ENCODE peak calls at places on chromosomes 4 and X, in eight cellular contexts. E, H, T, X, Q, O, R and C are unnamed samples. For H3K27me3, the result is how much of the 10 kb centered on the place peaks cover.

GRCh38 chrX:150869450-150869849 is 29.0 kb downstream of the CD99L2 start:
- DNase-seq in O (no peak), H (peak), R (no peak), T (no peak), X (no peak), Q (no peak), E (peak), C (no peak)

GRCh38 chr4:112058433-112058832 is 86.8 kb upstream of the FAM241A start:
- DNase-seq in H (no peak), T (no peak), R (no peak), X (peak), O (no peak), Q (no peak), E (no peak), C (no peak)

GRCh38 chr4:98232202-98232601 is 29.0 kb upstream of the RAP1GDS1 start:
- DNase-seq in T (no peak), H (no peak), O (no peak), X (peak), R (no peak), Q (no peak), E (no peak), C (no peak)

GRCh38 chr4:5638316-5638715 is 70.0 kb downstream of the EVC2 start:
- DNase-seq in H (no peak), O (no peak), E (no peak), T (no peak), X (peak), Q (no peak), R (no peak), C (no peak)

GRCh38 chr4:151727365-151727764 is 33.4 kb downstream of the GATB start:
- DNase-seq in T (no peak), E (no peak), X (peak), Q (no peak), R (no peak), O (no peak), H (no peak), C (no peak)

GRCh38 chr4:7815562-7815961 is 124.1 kb downstream of the AFAP1 start:
- DNase-seq in Q (no peak), O (no peak), E (no peak), H (no peak), X (peak), R (peak), T (no peak), C (no peak)

GRCh38 chr4:124713213-124713592 is 671 bp upstream of the ANKRD50 start:
- DNase-seq in H (peak), E (peak), R (peak), Q (peak), X (peak), O (peak), T (peak), C (peak)

GRCh38 chrX:151396042-151396826 is 772 bp upstream of the VMA21 start:
- DNase-seq in Q (peak), R (no peak), E (no peak), O (no peak), H (peak), X (peak), T (peak), C (peak)

GRCh38 chr4:24568425-24568824 is 15.9 kb downstream of the DHX15 start:
- DNase-seq in Q (no peak), T (no peak), O (no peak), H (no peak), R (no peak), X (no peak), E (no peak), C (no peak)

GRCh38 chr4:8478801-8479744 is 38.5 kb downstream of the TRMT44 start:
- DNase-seq in R (no peak), Q (no peak), X (peak), H (no peak), T (no peak), O (peak), E (no peak), C (no peak)

GRCh38 chr4:108829981-108830492 is 67.2 kb upstream of the ETNPPL start:
- DNase-seq in O (no peak), T (no peak), H (no peak), E (no peak), X (no peak), R (no peak), Q (no peak), C (no peak)

GRCh38 chr4:155745984-155746383 is 12.8 kb upstream of the GUCY1B1 start:
- DNase-seq in X (peak), T (no peak), R (no peak), E (no peak), H (no peak), Q (peak), O (no peak), C (no peak)

GRCh38 chrX:15366507-15367352 is 17.5 kb downstream of the VEGFD start:
- DNase-seq in Q (no peak), R (no peak), T (no peak), X (no peak), H (no peak), O (no peak), E (no peak), C (no peak)

GRCh38 chr4:119750771-119751170 is 122.2 kb upstream of the PDE5A start:
- DNase-seq in O (no peak), X (peak), H (no peak), R (no peak), Q (no peak), T (no peak), E (no peak), C (no peak)

GRCh38 chr4:127828121-127828520 is 46.0 kb downstream of the HSPA4L start:
- DNase-seq in E (no peak), R (no peak), Q (no peak), O (no peak), H (no peak), X (no peak), T (no peak), C (no peak)

GRCh38 chr4:168511780-168512467 is 15.1 kb downstream of the PALLD start:
- DNase-seq in Q (no peak), R (no peak), X (no peak), T (no peak), H (peak), E (peak), O (peak), C (no peak)

GRCh38 chrX:43702079-43702524 is 46.0 kb downstream of the MAOA start:
- DNase-seq in H (no peak), R (no peak), O (no peak), E (no peak), T (no peak), X (no peak), Q (no peak), C (no peak)

DNA sequence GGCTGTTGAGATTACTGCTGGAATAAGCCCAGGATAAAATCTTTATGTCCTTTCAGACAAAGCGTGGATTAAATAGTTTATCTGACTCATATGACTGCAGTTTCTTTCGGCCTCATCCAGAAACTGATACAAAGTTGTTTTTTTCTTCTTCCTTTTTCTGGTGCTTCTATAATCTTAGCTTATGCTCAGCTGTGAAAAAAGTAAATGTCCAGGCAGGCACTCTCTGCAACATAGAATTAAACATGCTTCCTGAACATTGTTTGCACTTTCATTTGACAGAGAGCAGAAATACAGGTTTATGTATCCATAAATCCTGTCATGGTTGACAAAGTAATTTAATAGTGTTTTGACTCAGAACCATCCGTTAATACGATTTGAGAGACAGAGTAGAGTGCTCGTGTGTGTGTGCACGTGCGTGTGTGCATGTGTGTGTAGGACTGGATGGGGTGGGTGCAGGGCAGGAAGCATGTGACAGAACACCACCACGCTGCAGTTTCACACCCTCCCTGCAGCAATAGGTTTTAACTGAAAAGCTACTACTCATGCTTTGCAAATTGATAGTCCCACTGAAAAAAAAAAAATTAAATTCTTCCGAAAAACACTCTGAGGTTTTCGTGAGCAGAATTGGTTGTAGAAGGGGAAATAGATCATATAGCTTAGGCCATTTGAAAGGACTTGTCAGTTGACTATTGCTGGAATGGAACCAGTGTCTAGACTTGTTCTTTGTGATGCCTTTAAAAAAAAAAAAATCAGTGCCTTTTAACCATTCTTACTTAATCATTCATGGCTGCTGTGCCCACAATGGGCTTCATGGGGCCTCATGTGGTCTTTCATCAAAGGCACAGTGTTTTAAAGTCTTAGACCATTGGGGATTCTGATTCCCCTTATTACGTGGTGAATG is 139.0 kb downstream of the AFF1 start:
- DNase-seq in X (peak), O (peak), H (no peak), E (no peak), Q (peak), T (peak), R (peak), C (no peak)
- TF ChIP-seq POLR2A in X (no peak), O (no peak), H (no peak), E (no peak), Q (no peak), T (no peak), R (no peak), C (no peak)

DNA sequence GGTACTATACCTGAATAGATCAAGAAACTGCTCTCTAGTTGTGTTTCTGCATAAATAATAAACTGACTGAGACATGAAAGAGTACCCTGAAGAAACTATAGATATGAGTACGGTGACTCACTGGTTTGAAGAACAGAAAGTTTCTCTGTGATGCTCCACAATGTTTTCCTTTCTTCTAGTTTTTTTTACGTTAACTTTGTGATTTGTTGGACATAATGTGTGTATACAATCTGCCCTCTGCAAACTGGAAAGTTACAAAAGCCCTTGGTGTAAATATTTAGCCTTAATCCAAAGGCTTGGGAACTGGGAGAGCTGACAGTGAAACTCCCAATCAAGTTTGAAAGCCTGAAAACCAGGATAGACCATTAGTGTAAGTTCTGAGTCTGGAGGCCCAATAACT is 31.6 kb upstream of the PAPSS1 start:
- DNase-seq in O (no peak), X (peak), E (no peak), T (no peak), R (no peak), Q (no peak), H (no peak), C (no peak)
- H3K27me3 ChIP-seq in O (under half), X (under half), E (under half), T (under half), R (under half), Q (under half), H (under half), C (under half)

DNA sequence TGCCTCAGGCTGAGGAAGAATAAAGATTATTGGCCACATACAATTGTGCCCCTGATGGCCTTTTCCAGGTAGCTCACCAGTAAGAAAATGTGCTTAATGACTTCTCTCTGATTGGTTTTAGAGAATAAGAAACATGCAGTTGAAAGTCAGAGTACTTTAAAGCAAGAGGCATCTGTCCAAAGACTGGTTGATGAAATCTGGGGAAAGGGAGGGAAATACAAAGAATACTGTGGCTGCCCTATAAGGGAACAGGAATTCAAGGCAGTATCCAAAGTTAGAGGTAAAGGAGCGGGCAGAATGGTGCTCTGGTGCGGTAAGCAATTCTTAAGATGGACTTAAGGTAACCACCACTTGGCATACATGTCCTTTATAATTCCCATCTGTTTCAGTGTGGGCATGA is 11.4 kb downstream of the PBDC1 start:
- DNase-seq in E (no peak), X (peak), H (no peak), R (no peak), O (no peak), Q (no peak), T (no peak), C (no peak)
- TF ChIP-seq POLR2A in E (no peak), X (no peak), H (no peak), R (no peak), O (no peak), Q (no peak), T (no peak), C (no peak)

GRCh38 chrX:95911062-95911461 is 773.6 kb upstream of the DIAPH2 start:
- DNase-seq in H (no peak), E (no peak), T (no peak), R (no peak), O (no peak), Q (no peak), X (no peak), C (no peak)
- H3K27me3 ChIP-seq in H (under half), E (under half), T (under half), R (under half), O (under half), Q (under half), X (under half), C (under half)

GRCh38 chr4:52752921-52753320 is 1.7 kb upstream of the ERVMER34-1 start:
- DNase-seq in R (no peak), X (no peak), Q (no peak), T (no peak), H (no peak), E (no peak), O (no peak), C (no peak)

GRCh38 chr4:52748432-52748831 is 2.8 kb downstream of the ERVMER34-1 start:
- DNase-seq in R (no peak), E (no peak), X (no peak), H (no peak), Q (no peak), T (no peak), O (no peak), C (no peak)

GRCh38 chr4:52750819-52751348 is 341 bp downstream of the ERVMER34-1 start:
- DNase-seq in H (peak), O (peak), R (no peak), X (no peak), Q (peak), E (peak), T (peak), C (no peak)

GRCh38 chr4:52750213-52750612 is 1.0 kb downstream of the ERVMER34-1 start:
- DNase-seq in T (no peak), O (no peak), Q (no peak), R (no peak), H (no peak), E (no peak), X (no peak), C (no peak)

GRCh38 chr4:52751349-52751911 is at the start of gene ERVMER34-1:
- DNase-seq in R (peak), T (peak), O (no peak), Q (peak), E (peak), X (no peak), H (peak), C (peak)
- TF ChIP-seq POLR2A in R (no peak), T (no peak), O (no peak), Q (no peak), E (no peak), X (no peak), H (peak), C (no peak)

GRCh38 chr4:2388430-2389182 is 29.8 kb downstream of the ZFYVE28 start:
- DNase-seq in H (no peak), Q (no peak), X (peak), O (no peak), E (no peak), R (no peak), T (no peak), C (no peak)

GRCh38 chr4:2389691-2390090 is 28.8 kb downstream of the ZFYVE28 start:
- DNase-seq in H (no peak), O (no peak), E (no peak), Q (no peak), X (no peak), T (no peak), R (no peak), C (no peak)

GRCh38 chr4:2387829-2388228 is 30.6 kb downstream of the ZFYVE28 start:
- DNase-seq in T (no peak), R (no peak), H (no peak), O (no peak), Q (no peak), E (no peak), X (no peak), C (no peak)

GRCh38 chr4:2390780-2391490 is 27.5 kb downstream of the ZFYVE28 start:
- DNase-seq in Q (no peak), X (no peak), O (no peak), T (no peak), E (no peak), R (no peak), H (no peak), C (no peak)

GRCh38 chr4:2390146-2390545 is 28.3 kb downstream of the ZFYVE28 start:
- DNase-seq in Q (no peak), H (no peak), T (no peak), E (no peak), R (no peak), O (no peak), X (no peak), C (no peak)
- H3K27me3 ChIP-seq in Q (under half), H (under half), T (under half), E (under half), R (under half), O (under half), X (half or more), C (under half)

GRCh38 chr4:80201326-80202151 is 4.2 kb downstream of the PRDM8 start:
- DNase-seq in T (no peak), H (no peak), X (peak), R (no peak), Q (peak), E (peak), O (no peak), C (no peak)
- TF ChIP-seq POLR2A in T (no peak), H (no peak), X (no peak), R (no peak), Q (no peak), E (no peak), O (no peak), C (no peak)

DNA sequence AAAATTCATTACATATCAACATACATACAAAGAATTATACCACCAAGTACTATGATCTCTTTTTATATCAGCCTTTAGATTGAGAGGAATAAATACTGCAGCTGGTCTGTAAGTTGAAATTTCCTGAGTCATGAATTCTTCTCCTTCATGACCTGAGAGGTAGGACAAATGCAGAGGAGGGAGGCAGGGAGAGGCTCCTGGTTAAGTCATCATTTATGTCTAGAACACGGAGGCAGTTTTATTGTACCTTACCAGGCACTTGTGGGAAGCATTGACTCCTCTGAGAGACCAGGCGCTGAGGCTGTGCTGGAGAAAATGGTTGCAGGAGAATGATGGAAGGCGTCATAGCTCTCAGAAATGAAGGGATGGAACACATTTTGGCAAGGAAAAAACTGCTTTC is 12.5 kb upstream of the CASK start:
- DNase-seq in T (no peak), R (no peak), E (no peak), O (no peak), Q (no peak), X (no peak), H (no peak), C (no peak)
- H3K27me3 ChIP-seq in T (under half), R (under half), E (under half), O (under half), Q (under half), X (under half), H (under half), C (under half)

GRCh38 chr4:145177906-145178538 is 2.4 kb downstream of the OTUD4 start:
- DNase-seq in R (no peak), H (no peak), O (no peak), E (no peak), T (no peak), Q (peak), X (peak), C (no peak)

GRCh38 chr4:145180298-145181090 is at the start of gene OTUD4:
- DNase-seq in T (peak), X (peak), H (peak), O (peak), R (peak), Q (peak), E (peak), C (peak)

GRCh38 chr4:145181091-145181501 is 707 bp upstream of the OTUD4 start:
- DNase-seq in T (no peak), Q (no peak), O (no peak), X (no peak), H (no peak), E (no peak), R (no peak), C (no peak)

GRCh38 chr4:145178740-145179139 is 1.6 kb downstream of the OTUD4 start:
- DNase-seq in T (no peak), R (no peak), O (no peak), X (no peak), E (no peak), Q (no peak), H (no peak), C (no peak)

GRCh38 chr4:145179201-145179860 is 1.1 kb downstream of the OTUD4 start:
- DNase-seq in R (peak), E (peak), T (peak), Q (peak), O (peak), H (peak), X (peak), C (peak)
- TF ChIP-seq POLR2A in R (no peak), E (no peak), T (no peak), Q (peak), O (no peak), H (peak), X (peak), C (peak)

DNA sequence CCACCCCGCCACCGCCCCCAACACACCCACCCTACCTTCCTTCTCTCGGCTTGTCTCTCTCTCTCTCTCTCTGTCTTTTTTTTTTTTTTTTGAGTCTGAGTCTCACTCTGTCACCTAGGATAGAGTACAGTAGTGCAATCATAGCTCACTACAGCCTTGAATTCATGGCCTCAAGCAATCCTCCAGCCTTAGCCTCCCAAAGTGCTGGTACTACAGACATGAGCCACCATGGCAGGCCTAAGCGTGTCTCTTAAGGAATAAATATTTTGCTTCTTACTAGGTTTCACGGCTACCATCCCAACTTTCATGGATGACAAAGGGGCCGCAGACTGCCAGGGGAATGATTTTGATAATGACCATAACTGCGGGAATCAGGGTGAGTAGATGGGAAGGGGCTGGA is 55.8 kb downstream of the SSX7 start:
- DNase-seq in R (no peak), H (no peak), T (no peak), E (no peak), X (no peak), O (no peak), Q (no peak), C (no peak)
- H3K27me3 ChIP-seq in R (under half), H (under half), T (under half), E (under half), X (under half), O (under half), Q (under half), C (under half)